ENCODE peak calls at places on chromosomes 11 and 22, in six cellular contexts. C, T, Z, V, M and S are unnamed samples.

GRCh38 chr22:35838849-35839646 is 121.4 kb downstream of the APOL5 start:
- DNase-seq in C (no peak), T (no peak), V (peak), M (peak), Z (no peak), S (no peak)

GRCh38 chr22:23898006-23898974 is 4.1 kb downstream of the MIF start:
- DNase-seq in V (no peak), T (no peak), C (no peak), Z (no peak), M (no peak), S (no peak)

GRCh38 chr11:90913131-90913668 is 690.4 kb upstream of the CHORDC1 start:
- DNase-seq in C (no peak), Z (no peak), T (no peak), V (no peak), M (no peak), S (no peak)

GRCh38 chr22:36464715-36465231 is 16.7 kb downstream of the TXN2 start:
- DNase-seq in T (no peak), V (no peak), C (no peak), M (no peak), Z (no peak), S (no peak)

GRCh38 chr22:24950272-24950902 is 2.1 kb upstream of the KIAA1671 start:
- DNase-seq in M (no peak), V (no peak), Z (no peak), T (no peak), C (no peak), S (no peak)

GRCh38 chr11:93193721-93194120 is 4.1 kb downstream of the SLC36A4 start:
- DNase-seq in V (no peak), T (no peak), Z (no peak), M (no peak), C (no peak), S (no peak)

GRCh38 chr22:30078320-30079311 is 1.6 kb upstream of the HORMAD2 start:
- DNase-seq in M (no peak), T (no peak), V (no peak), Z (peak), C (peak), S (no peak)

GRCh38 chr22:39746600-39747262 is 146.8 kb downstream of the ENTHD1 start:
- DNase-seq in C (no peak), V (no peak), Z (no peak), T (no peak), M (no peak), S (no peak)

GRCh38 chr11:12094872-12095800 is 15.3 kb upstream of the MICAL2 start:
- DNase-seq in Z (no peak), C (no peak), V (peak), M (no peak), T (no peak), S (no peak)

GRCh38 chr11:3947084-3947483 is 91.6 kb downstream of the STIM1 start:
- DNase-seq in M (peak), Z (peak), V (peak), C (no peak), T (no peak), S (no peak)

GRCh38 chr11:88553204-88553603 is 215.7 kb upstream of the CTSC start:
- DNase-seq in C (no peak), T (no peak), M (no peak), Z (no peak), V (no peak), S (no peak)

GRCh38 chr11:65279713-65280459 is 18.1 kb downstream of the POLA2 start:
- DNase-seq in M (no peak), Z (no peak), T (peak), C (peak), V (no peak), S (no peak)

GRCh38 chr11:123255909-123256308 is 60.9 kb upstream of the CLMP start:
- DNase-seq in T (no peak), Z (no peak), C (no peak), V (no peak), M (no peak), S (no peak)

GRCh38 chr11:101866619-101867491 is 48.0 kb upstream of the CEP126 start:
- DNase-seq in C (no peak), V (no peak), T (no peak), M (no peak), Z (no peak), S (no peak)

GRCh38 chr11:31450841-31451240 is 58.6 kb downstream of the IMMP1L start:
- DNase-seq in T (no peak), Z (no peak), M (no peak), C (no peak), V (no peak), S (no peak)

GRCh38 chr11:83713701-83714100 is 427.5 kb upstream of the CCDC90B start:
- DNase-seq in Z (no peak), M (no peak), V (no peak), C (no peak), T (no peak), S (no peak)

GRCh38 chr11:36311926-36312592 is 16.0 kb downstream of the PRR5L start:
- DNase-seq in Z (no peak), V (no peak), C (no peak), M (no peak), T (no peak), S (no peak)

GRCh38 chr11:12397953-12398352 is 20.6 kb downstream of the PARVA start:
- DNase-seq in M (no peak), T (no peak), C (peak), Z (no peak), V (peak), S (peak)

GRCh38 chr11:20610825-20611224 is 11.4 kb downstream of the SLC6A5 start:
- DNase-seq in M (no peak), T (no peak), C (no peak), V (no peak), Z (no peak), S (no peak)

GRCh38 chr11:122115520-122116343 is at the start of gene BLID:
- DNase-seq in T (no peak), Z (no peak), C (no peak), M (peak), V (no peak), S (peak)

GRCh38 chr11:60756307-60757032 is at the start of gene MS4A15:
- DNase-seq in V (no peak), T (no peak), C (no peak), M (peak), Z (no peak), S (no peak)
- H3K27ac ChIP-seq in V (no peak), T (no peak), C (no peak), M (no peak), Z (no peak), S (no peak)

DNA sequence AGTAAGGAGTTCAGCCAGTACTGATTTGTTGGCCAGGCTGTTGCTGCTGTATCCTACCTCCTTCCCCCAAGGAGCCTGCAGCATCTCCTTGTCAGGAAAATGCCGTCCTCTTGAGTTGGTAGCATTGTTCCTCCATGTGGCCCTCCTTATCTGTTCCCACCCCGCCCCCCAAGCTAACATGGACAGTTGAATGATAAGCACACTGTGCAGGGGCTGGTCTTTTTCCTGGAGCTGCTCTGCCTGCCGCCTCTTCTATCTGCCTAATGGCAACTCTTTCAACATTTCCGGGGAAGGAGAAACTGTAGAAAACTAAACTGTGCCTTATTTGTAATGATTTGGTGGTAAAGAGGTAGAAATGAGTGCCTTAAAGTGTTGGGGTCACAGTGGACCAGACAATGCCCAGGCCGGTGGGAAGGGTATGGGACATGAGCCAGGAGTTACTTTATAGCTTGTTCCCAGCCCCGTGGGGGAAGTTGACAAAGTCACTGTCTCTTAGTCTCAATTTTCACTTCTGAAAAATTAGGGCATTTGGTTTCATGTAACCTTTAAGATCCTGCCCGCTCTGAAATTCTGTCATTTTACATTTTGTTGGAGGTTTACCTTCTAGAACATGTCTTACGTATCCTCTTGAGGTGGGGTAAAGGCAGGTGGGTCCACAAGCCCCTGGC is 4.5 kb downstream of the FAM118A start:
- DNase-seq in C (no peak), T (no peak), M (no peak), Z (no peak), V (no peak), S (no peak)
- H3K27ac ChIP-seq in C (no peak), T (no peak), M (no peak), Z (no peak), V (no peak), S (peak)

DNA sequence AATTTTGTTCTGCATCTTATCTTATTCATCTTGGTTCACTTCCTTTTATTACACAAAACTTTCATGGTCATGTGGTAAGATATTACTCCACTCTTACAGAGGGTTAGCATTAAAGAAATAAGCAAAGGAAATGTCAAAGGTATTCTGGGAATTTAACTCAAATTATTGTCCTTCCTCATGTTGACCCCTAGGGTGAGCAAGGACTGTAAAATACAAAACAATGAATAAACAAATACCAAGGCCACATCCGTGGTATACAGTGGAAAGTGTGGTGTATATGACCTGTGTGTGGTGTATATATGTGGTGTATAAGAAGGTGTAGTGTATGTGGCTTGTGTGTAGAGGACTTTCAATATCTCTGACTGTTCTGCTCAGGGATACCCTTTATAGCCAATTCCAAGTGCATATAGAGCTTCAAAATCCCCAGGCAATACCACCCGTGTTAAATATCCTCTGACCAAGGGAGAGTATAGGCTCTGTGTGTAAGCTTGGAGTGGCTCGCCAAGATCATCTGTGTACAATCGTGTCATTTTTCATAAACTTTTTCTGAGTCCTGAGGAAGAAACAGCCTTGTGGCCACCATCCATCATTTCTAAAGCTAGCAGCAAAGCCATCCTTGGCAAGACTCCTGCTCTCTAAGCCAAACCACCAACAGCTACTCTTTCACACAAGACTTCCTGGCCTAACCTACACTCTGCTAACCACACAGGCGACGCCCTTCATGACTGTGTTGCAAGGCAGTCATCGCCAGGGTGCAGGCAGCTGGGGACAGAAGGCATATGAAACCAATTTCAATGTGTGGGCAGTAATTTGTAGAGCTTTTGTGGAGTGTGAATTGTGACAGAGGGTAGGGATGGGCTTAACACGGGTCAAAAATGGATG is 548.0 kb downstream of the ETS1 start:
- DNase-seq in M (no peak), T (no peak), C (no peak), Z (peak), V (no peak), S (no peak)
- H3K27ac ChIP-seq in M (no peak), T (no peak), C (no peak), Z (peak), V (no peak), S (no peak)

DNA sequence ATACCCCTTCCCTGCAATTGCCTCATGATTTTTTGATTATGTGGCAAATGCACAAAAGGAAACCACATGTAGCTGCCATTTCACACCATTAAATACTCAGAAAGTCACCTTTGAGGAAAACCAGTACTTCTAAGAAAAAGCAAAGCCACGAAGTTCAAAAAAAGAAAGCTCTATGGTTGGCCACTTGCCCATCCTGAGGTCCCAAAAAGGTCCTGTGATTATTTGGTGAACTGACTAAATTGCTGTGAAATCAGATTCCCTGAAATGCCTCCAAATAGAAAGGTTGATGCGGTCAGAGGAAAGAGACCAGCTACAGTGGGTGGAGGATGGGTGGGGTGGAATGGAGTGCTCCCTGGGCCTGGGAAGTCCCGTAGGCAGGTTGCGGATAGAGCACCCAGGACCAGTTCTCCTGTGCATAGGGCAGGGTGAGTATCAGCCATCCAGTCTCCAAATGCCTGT is 26.9 kb downstream of the MRPL16 start:
- DNase-seq in V (no peak), Z (no peak), M (no peak), T (no peak), C (no peak), S (no peak)
- H3K27ac ChIP-seq in V (no peak), Z (no peak), M (no peak), T (no peak), C (no peak), S (no peak)

GRCh38 chr22:44181912-44182590 is 1.3 kb downstream of the PARVG start:
- DNase-seq in C (no peak), T (no peak), V (no peak), M (no peak), Z (no peak), S (no peak)
- H3K27ac ChIP-seq in C (no peak), T (no peak), V (no peak), M (no peak), Z (peak), S (peak)

GRCh38 chr11:9617960-9618359 is 44.5 kb downstream of the WEE1 start:
- DNase-seq in T (no peak), V (no peak), C (peak), M (no peak), Z (no peak), S (no peak)

GRCh38 chr11:9616042-9616640 is 42.7 kb downstream of the WEE1 start:
- DNase-seq in Z (no peak), C (no peak), M (peak), T (no peak), V (no peak), S (no peak)

GRCh38 chr11:9616858-9617257 is 43.4 kb downstream of the WEE1 start:
- DNase-seq in T (no peak), V (no peak), Z (no peak), C (no peak), M (peak), S (no peak)

GRCh38 chr11:9619971-9620370 is 43.9 kb upstream of the SWAP70 start:
- DNase-seq in T (no peak), M (no peak), Z (no peak), V (no peak), C (no peak), S (no peak)

GRCh38 chr11:9619004-9619403 is 44.9 kb upstream of the SWAP70 start:
- DNase-seq in T (no peak), Z (no peak), C (no peak), M (peak), V (no peak), S (no peak)
- H3K27ac ChIP-seq in T (peak), Z (no peak), C (no peak), M (peak), V (no peak), S (no peak)

DNA sequence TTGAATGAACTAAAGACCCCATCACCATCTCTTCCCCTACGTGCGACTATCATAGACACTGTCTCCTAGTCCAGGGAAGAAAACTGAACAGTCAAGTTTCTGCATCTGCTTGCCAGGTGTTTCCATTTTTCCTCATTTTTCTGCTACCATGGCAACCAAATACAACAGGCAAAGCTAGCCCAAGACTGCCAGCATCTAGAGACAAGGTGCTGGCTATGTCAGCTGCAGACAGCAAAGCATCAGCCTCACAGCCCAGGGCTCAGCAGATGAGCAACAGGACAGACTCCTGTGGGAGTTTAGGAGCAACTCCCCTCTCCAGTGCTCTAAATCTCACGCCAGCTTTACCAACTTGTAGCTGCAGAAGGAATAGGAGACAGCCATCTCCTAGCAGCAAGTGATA is 124.3 kb downstream of the C11orf58 start:
- DNase-seq in M (no peak), T (no peak), Z (no peak), C (no peak), V (no peak), S (no peak)
- H3K27ac ChIP-seq in M (no peak), T (no peak), Z (no peak), C (no peak), V (no peak), S (peak)

DNA sequence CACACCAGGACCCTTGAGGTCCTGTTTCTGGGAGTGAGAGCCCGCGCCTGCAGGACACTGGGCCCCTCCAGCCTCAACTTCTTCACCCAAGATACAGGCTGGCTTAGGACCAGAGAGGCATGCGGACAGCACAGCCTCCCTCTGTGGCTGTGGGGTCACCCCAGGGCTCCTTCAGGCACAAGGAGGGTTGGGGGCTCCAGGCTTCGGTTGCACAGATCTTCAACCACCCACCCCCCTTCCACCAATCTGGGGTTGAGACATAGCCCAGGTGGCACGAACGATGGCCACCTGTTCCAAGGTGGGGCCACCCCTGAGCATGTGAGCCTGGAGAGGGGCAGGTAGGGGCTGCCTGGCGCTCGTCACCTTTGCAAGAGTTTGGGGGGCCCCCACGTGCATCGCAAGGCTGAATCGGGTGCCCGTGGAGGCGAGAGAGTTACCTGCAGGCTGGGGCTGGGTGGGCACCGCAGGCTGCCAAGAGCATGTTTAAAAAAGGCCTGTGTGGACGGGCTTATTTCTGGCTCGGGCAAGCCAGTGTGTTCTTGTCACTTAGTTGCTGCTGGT is 1.2 kb downstream of the ZDHHC8 start:
- DNase-seq in T (no peak), C (no peak), M (no peak), V (no peak), Z (no peak), S (no peak)
- H3K27ac ChIP-seq in T (no peak), C (no peak), M (no peak), V (peak), Z (peak), S (peak)